ENCODE peak calls at places on chromosome 2, in six cellular contexts. W is HFFc6; I is iris pigment epithelial cell; B is activated naive CD4-positive, alpha-beta T cell; D is kidney glomerular epithelial cell; A is renal cortical epithelial cell. F is an unnamed sample.

GRCh38 chr2:35873921-35874320 is 481.7 kb upstream of the CRIM1 start:
- DNase-seq in A (no peak), I (no peak), W (no peak), B (no peak), D (no peak), F (no peak)

GRCh38 chr2:54814367-54815155 is 91.1 kb downstream of the EML6 start:
- DNase-seq in W (no peak), A (no peak), D (no peak), I (no peak), B (no peak), F (no peak)

GRCh38 chr2:118721817-118722551 is 125.5 kb downstream of the EN1 start:
- DNase-seq in B (no peak), W (no peak), D (no peak), I (peak), A (no peak), F (no peak)

GRCh38 chr2:46939596-46940359 is 24.2 kb upstream of the MCFD2 start:
- DNase-seq in I (no peak), W (no peak), B (no peak), A (peak), D (no peak), F (no peak)

GRCh38 chr2:152585830-152586484 is 131.3 kb downstream of the PRPF40A start:
- DNase-seq in A (peak), D (peak), I (peak), B (no peak), W (peak), F (no peak)

GRCh38 chr2:166181813-166182154 is 54.0 kb upstream of the SCN1A start:
- DNase-seq in A (no peak), W (no peak), B (no peak), D (no peak), I (no peak), F (no peak)

GRCh38 chr2:128501022-128501690 is 182.5 kb upstream of the HS6ST1 start:
- DNase-seq in I (no peak), B (no peak), A (no peak), D (no peak), W (no peak), F (no peak)

GRCh38 chr2:28162538-28162937 is 230.1 kb upstream of the FOSL2 start:
- DNase-seq in B (no peak), I (no peak), D (no peak), A (no peak), W (no peak), F (no peak)

GRCh38 chr2:112927745-112928144 is 16.8 kb downstream of the IL37 start:
- DNase-seq in A (no peak), B (no peak), W (no peak), I (no peak), D (no peak), F (no peak)

GRCh38 chr2:70385966-70386595 is 84.2 kb upstream of the FAM136A start:
- DNase-seq in B (no peak), W (peak), D (no peak), I (peak), A (no peak), F (no peak)